ENCODE peak calls at places on chromosomes 13 and 19, in four cellular contexts. R is A549, B is K562, T is HepG2. H is an unnamed sample.

GRCh38 chr13:40026741-40027140 is 371.3 kb downstream of the COG6 start:
- DNase-seq in R (no peak), B (no peak), T (no peak), H (no peak)

GRCh38 chr19:35117791-35118190 is 2.2 kb downstream of the FXYD3 start:
- DNase-seq in R (no peak), B (no peak), T (no peak), H (no peak)

GRCh38 chr19:13633109-13633508 is 126.8 kb upstream of the CACNA1A start:
- DNase-seq in R (no peak), B (no peak), T (peak), H (no peak)

GRCh38 chr19:14555918-14556661 is 15.8 kb downstream of the NDUFB7 start:
- DNase-seq in R (no peak), B (no peak), T (no peak), H (no peak)

GRCh38 chr13:30045916-30046704 is 195.7 kb upstream of the UBL3 start:
- DNase-seq in R (no peak), B (no peak), T (no peak), H (no peak)

GRCh38 chr13:86282450-86282849 is 483.2 kb upstream of the SLITRK6 start:
- DNase-seq in R (no peak), B (no peak), T (no peak), H (no peak)

GRCh38 chr13:20673711-20674110 is 29.8 kb upstream of the IL17D start:
- DNase-seq in R (no peak), B (no peak), T (no peak), H (no peak)

GRCh38 chr13:76035711-76036110 is 399.6 kb downstream of the LMO7 start:
- DNase-seq in R (no peak), B (no peak), T (no peak), H (no peak)

GRCh38 chr13:20826810-20827560 is 53.2 kb upstream of the EEF1AKMT1 start:
- DNase-seq in R (no peak), B (no peak), T (no peak), H (no peak)

GRCh38 chr13:61286148-61286745 is 129.4 kb downstream of the PCDH20 start:
- DNase-seq in R (no peak), B (no peak), T (peak), H (peak)

GRCh38 chr13:109767023-109767422 is 19.4 kb downstream of the IRS2 start:
- DNase-seq in R (no peak), B (no peak), T (no peak), H (no peak)

GRCh38 chr19:54804571-54804970 is 1.2 kb downstream of the KIR2DL4 start:
- DNase-seq in R (no peak), B (no peak), T (no peak), H (no peak)

GRCh38 chr19:46955114-46955812 is 64.4 kb upstream of the NPAS1 start:
- DNase-seq in R (no peak), B (peak), T (peak), H (no peak)

GRCh38 chr13:36882829-36883390 is 37.1 kb downstream of the SMAD9 start:
- DNase-seq in R (no peak), B (no peak), T (peak), H (no peak)

GRCh38 chr13:32528358-32528757 is 10.2 kb downstream of the N4BP2L2 start:
- DNase-seq in R (no peak), B (no peak), T (no peak), H (no peak)

GRCh38 chr13:42821437-42821836 is 40.1 kb downstream of the FAM216B start:
- DNase-seq in R (no peak), B (no peak), T (no peak), H (no peak)

GRCh38 chr19:54462713-54463530 is 656 bp downstream of the LENG9 start:
- DNase-seq in R (no peak), B (peak), T (peak), H (peak)

GRCh38 chr13:30863796-30864195 is 42.3 kb upstream of the MEDAG start:
- DNase-seq in R (no peak), B (no peak), T (no peak), H (no peak)

GRCh38 chr19:49151339-49152217 is 3.6 kb downstream of the HRC start:
- DNase-seq in R (peak), B (peak), T (no peak), H (peak)

GRCh38 chr19:45473366-45474190 is 5.8 kb downstream of the FOSB start:
- DNase-seq in R (no peak), B (no peak), T (no peak), H (no peak)

GRCh38 chr19:45424191-45425058 is 708 bp upstream of the ERCC1 start:
- DNase-seq in R (peak), B (peak), T (peak), H (peak)

GRCh38 chr13:35855531-35856019 is 275.6 kb downstream of the DCLK1 start:
- DNase-seq in R (peak), B (no peak), T (no peak), H (peak)

GRCh38 chr13:37486171-37486661 is 112.4 kb downstream of the POSTN start:
- DNase-seq in R (no peak), B (no peak), T (no peak), H (no peak)

GRCh38 chr13:29918845-29919244 is 68.4 kb upstream of the UBL3 start:
- DNase-seq in R (no peak), B (no peak), T (no peak), H (no peak)

GRCh38 chr19:38667552-38668205 is 20.2 kb downstream of the ACTN4 start:
- DNase-seq in R (no peak), B (no peak), T (no peak), H (no peak)

GRCh38 chr19:33686687-33687541 is 65.2 kb downstream of the CHST8 start:
- DNase-seq in R (no peak), B (no peak), T (no peak), H (no peak)

GRCh38 chr19:8517551-8518442 is 3.8 kb upstream of the ZNF414 start:
- DNase-seq in R (no peak), B (no peak), T (no peak), H (no peak)

GRCh38 chr13:37270206-37271001 is 164.9 kb upstream of the CSNK1A1L start:
- DNase-seq in R (no peak), B (no peak), T (peak), H (no peak)

GRCh38 chr19:38684078-38684861 is 36.8 kb downstream of the ACTN4 start:
- DNase-seq in R (peak), B (peak), T (no peak), H (no peak)

GRCh38 chr13:66528903-66529576 is 701.1 kb downstream of the PCDH9 start:
- DNase-seq in R (no peak), B (no peak), T (no peak), H (no peak)

GRCh38 chr19:47693489-47693888 is 19.7 kb upstream of the EHD2 start:
- DNase-seq in R (no peak), B (no peak), T (no peak), H (no peak)

GRCh38 chr13:60679131-60679530 is 282.1 kb downstream of the TDRD3 start:
- DNase-seq in R (no peak), B (no peak), T (no peak), H (no peak)

GRCh38 chr19:3047307-3048189 is 14.7 kb downstream of the TLE5 start:
- DNase-seq in R (peak), B (peak), T (peak), H (peak)

DNA sequence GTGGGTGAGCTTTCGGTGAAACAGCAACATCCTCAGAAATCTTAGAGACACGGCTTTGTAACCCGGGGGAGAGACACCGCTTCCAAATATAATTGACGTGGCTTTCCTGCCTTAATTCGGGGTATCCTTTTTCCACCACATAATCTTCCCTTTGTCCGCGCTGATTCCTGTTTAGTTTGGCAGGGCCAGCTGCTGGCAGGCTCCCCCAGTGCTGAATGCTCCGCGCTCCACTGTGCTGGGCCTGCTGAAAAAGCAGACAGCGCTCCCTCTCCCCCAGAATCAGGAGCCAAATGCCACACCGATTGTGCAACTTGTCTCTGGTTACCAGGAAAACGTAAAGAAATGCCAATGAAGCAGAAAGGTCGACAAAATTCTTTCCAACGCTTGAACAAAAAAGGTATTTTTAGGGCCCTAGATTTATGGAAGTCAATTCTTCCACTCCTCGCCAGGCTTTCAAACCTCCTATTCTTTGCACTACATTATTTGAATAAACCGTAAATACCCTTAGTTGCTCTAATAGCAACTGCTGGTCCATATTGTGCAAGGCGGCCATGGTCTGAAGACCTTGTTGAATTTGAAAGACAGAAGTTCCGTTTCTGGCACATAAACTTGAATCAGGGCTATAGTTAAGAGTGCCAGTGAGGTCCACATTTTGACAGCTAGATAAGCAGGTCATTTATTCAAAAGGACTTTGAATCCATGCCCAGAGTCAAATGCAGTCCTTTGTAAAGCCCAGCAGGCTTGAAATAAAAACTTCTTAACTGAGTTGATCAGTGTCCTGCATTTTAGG is 206.7 kb upstream of the RFC3 start:
- DNase-seq in R (no peak), B (no peak), T (peak), H (no peak)
- TF ChIP-seq HMGXB4 in R (no peak), B (no peak), T (no peak), H (no peak)

DNA sequence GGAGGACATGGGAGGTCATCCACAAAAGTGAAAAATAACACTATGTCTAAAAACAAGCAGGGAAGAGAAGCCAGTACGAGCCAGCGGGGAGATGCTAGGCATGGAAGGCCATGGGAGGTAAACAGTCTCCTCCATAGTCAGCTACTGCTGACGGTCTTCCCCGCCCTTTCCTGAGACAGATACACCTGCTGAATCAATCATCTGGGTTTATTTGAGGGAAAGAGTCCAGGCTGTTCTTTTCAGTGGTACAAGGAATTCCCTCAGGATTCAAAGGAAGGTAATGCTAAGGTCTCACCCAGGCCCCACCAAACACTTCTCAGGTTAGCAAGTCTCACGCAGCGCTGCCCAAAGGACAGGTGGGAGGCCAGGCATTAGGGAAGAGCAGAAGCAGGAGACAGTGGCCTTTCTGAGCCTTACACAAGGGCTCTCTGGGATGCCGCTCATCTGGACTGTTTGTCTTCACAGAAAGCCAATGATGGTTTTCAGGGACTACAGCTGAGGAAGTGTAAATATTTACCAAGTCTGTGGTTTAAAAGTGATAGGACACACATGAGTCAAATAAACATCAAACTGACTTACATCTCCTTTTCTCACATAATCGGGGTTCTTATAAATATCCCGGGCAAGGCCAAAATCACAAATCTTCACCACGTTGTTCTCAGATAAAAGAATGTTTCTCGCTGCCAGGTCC is 173.9 kb downstream of the FLT1 start:
- DNase-seq in R (no peak), B (no peak), T (peak), H (no peak)
- TF ChIP-seq HMGXB4 in R (no peak), B (no peak), T (no peak), H (no peak)

GRCh38 chr13:45368571-45368970 is 27.6 kb upstream of the TPT1 start:
- DNase-seq in R (no peak), B (no peak), T (no peak), H (no peak)

GRCh38 chr13:45367358-45367757 is 26.4 kb upstream of the TPT1 start:
- DNase-seq in R (peak), B (peak), T (peak), H (no peak)

GRCh38 chr13:45365558-45365885 is 24.5 kb upstream of the TPT1 start:
- DNase-seq in R (no peak), B (no peak), T (no peak), H (no peak)

GRCh38 chr13:45369116-45369515 is 28.1 kb upstream of the TPT1 start:
- DNase-seq in R (no peak), B (no peak), T (no peak), H (no peak)

GRCh38 chr13:45367995-45368394 is 27.0 kb upstream of the TPT1 start:
- DNase-seq in R (no peak), B (no peak), T (no peak), H (no peak)
- TF ChIP-seq HMGXB4 in R (no peak), B (no peak), T (no peak), H (no peak)

DNA sequence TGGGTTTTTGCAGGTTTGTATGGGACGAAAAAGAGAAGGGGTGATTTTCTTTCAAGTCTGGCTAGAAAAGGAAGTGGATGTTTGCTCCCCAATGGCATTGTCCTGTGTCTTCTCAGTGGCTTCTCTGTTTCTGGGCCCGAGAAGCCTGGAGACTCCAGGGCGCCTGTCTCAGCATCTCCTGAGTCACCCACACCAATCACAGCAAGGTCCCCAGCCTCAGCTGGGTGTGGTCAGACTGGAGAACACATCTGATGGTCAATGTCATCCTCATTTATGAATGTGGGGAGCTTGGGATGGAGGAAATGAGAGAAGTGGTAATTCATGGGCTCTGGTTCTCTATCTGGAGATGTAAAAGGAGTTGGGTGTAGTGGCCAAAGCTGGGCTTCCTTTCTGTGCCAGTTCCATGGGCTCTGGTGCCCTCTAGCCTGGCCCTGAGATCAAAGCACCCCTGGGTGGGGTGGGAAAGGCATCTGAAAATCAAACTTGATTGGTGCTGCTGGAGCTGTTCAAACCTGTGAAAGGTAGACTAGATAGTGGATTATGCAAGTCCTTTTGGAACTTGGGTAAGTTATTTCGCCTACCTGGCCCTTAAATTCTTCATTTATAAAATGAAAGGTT is 13.4 kb downstream of the RASL11A start:
- DNase-seq in R (peak), B (no peak), T (no peak), H (no peak)
- TF ChIP-seq HMGXB4 in R (no peak), B (no peak), T (no peak), H (no peak)

GRCh38 chr19:19379527-19379926 is 25.9 kb upstream of the GATAD2A start:
- DNase-seq in R (no peak), B (no peak), T (no peak), H (no peak)

GRCh38 chr19:19381007-19381926 is 24.2 kb upstream of the GATAD2A start:
- DNase-seq in R (no peak), B (no peak), T (no peak), H (no peak)

GRCh38 chr19:19385131-19385899 is 20.2 kb upstream of the GATAD2A start:
- DNase-seq in R (peak), B (peak), T (peak), H (peak)

GRCh38 chr19:19384486-19384885 is 21.0 kb upstream of the GATAD2A start:
- DNase-seq in R (no peak), B (no peak), T (no peak), H (no peak)

DNA sequence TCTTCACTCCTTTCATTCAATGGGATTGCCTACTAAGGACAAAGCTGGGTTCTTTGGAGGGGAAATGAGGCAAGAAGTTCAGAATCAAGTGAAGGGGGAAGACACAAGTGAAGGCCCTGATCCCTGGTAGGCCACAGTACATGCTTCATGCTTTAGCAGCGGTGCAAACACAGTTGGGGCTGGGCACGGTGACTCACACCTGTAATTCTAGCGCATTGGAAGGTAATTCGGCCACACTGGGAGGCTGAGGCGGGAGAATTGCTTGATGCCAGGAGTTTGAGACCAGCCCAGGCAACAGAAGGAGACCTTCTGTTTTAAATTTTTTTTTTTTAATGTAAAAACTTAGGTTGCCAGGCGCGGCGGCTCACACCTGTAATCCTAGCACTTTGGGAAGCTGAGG is 23.4 kb upstream of the GATAD2A start:
- DNase-seq in R (no peak), B (peak), T (no peak), H (no peak)
- TF ChIP-seq HMGXB4 in R (no peak), B (no peak), T (no peak), H (no peak)

DNA sequence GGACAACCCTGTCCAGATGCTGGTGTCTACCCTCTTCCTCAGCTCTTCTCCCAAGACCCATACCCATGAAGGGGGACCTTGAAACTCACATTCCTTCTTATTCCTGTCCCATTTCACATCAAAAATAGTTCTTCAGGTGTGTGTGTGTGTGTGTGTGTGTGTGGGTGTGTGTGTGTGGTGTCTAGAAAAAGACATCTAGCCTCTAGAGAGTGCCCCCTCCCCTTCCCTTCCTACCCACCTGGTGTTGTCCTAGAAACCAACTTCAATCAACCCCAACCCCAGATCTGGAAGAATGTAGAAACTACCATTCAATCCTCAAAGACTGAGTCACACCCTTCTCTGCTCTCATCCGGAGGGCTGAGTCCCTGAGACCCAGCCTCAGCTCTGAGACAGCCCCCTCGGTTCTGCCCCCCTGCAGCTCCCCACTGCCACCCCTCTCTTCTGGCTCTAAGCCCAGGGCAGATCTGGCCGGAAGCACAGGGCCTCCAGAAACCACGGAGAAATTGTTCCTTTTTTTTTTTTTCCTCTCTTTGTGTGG is 3.5 kb downstream of the KCNN4 start:
- DNase-seq in R (peak), B (no peak), T (no peak), H (no peak)
- TF ChIP-seq HMGXB4 in R (no peak), B (no peak), T (no peak), H (no peak)

H was measured in WTC11.